ENCODE peak calls at places on chromosomes 16 and 17, in six cellular contexts. N is DMS 273 treated with DMSO at 0.1 percent for 48 hours; I is GM03348; O is midbrain; S is nucleus accumbens; L is activated CD4-positive, alpha-beta memory T cell treated with anti-CD3 and anti-CD28 coated beads for 36 hours. G is an unnamed sample.

GRCh38 chr17:72362466-72363335 is 241.9 kb downstream of the SOX9 start:
- DNase-seq in N (no peak), I (peak; percentile 49), O (no peak), S (peak; percentile 43), L (no peak), G (no peak)

GRCh38 chr17:19578545-19578944 is 44.9 kb downstream of the SLC47A1 start:
- DNase-seq in N (no peak), I (no peak), O (no peak), S (no peak), L (no peak), G (no peak)

GRCh38 chr16:54422159-54422558 is 135.6 kb upstream of the IRX3 start:
- DNase-seq in N (no peak), I (no peak), O (no peak), S (no peak), L (no peak), G (no peak)

GRCh38 chr17:78043031-78043430 is 84.5 kb downstream of the TNRC6C start:
- DNase-seq in N (no peak), I (no peak), O (no peak), S (no peak), L (no peak), G (no peak)

GRCh38 chr16:63938661-63939060 is 1183.2 kb downstream of the CDH11 start:
- DNase-seq in N (no peak), I (peak; percentile 6), O (no peak), S (no peak), L (no peak), G (no peak)

GRCh38 chr17:66115246-66115645 is 76.7 kb downstream of the CEP112 start:
- DNase-seq in N (no peak), I (peak; percentile 53), O (no peak), S (no peak), L (no peak), G (no peak)

GRCh38 chr17:71163121-71163812 is 957.6 kb upstream of the SOX9 start:
- DNase-seq in N (peak; percentile 68), I (no peak), O (no peak), S (no peak), L (no peak), G (no peak)

GRCh38 chr17:19753049-19753444 is 4.9 kb upstream of the ALDH3A1 start:
- DNase-seq in N (peak; percentile 44), I (peak; percentile 94), O (peak; percentile 57), S (peak; percentile 60), L (no peak), G (no peak)

GRCh38 chr17:77445908-77446535 is 305.3 kb downstream of the SEC14L1 start:
- DNase-seq in N (no peak), I (no peak), O (no peak), S (no peak), L (peak; percentile 80), G (peak; percentile 91)

G was measured in activated CD4-positive, alpha-beta T cell treated with anti-CD3 and anti-CD28 coated beads, Interleukin-2, amount 10 ng/mL, durations not matched to agents 24 days and 14 days.